ENCODE peak calls at places on chromosomes 1 and 21, in eight cellular contexts. K, T, O, Y, J, V, P and G are unnamed samples.

GRCh38 chr1:211831558-211832323 is 1.2 kb upstream of the LPGAT1 start:
- DNase-seq in K (no peak), T (no peak), O (no peak), Y (no peak), J (no peak), V (no peak), P (no peak), G (no peak)

GRCh38 chr1:112335351-112335750 is 60.7 kb upstream of the CTTNBP2NL start:
- DNase-seq in K (no peak), T (no peak), O (no peak), Y (no peak), J (no peak), V (no peak), P (no peak), G (no peak)

GRCh38 chr1:226149806-226150205 is 36.7 kb downstream of the ACBD3 start:
- DNase-seq in K (no peak), T (no peak), O (peak; percentile 10), Y (no peak), J (no peak), V (no peak), P (peak; percentile 17), G (no peak)

GRCh38 chr21:32423320-32423719 is 10.8 kb downstream of the EVA1C start:
- DNase-seq in K (no peak), T (peak; percentile 83), O (peak; percentile 77), Y (no peak), J (no peak), V (no peak), P (no peak), G (no peak)

GRCh38 chr1:241442686-241443085 is 76.9 kb downstream of the FH start:
- DNase-seq in K (no peak), T (no peak), O (no peak), Y (no peak), J (no peak), V (no peak), P (no peak), G (no peak)

GRCh38 chr1:93042134-93042821 is 36.8 kb upstream of the MTF2 start:
- DNase-seq in K (peak; percentile 9), T (no peak), O (no peak), Y (peak; percentile 18), J (no peak), V (no peak), P (no peak), G (no peak)

GRCh38 chr1:228866498-228866897 is 131.2 kb downstream of the RHOU start:
- DNase-seq in K (no peak), T (no peak), O (no peak), Y (no peak), J (no peak), V (no peak), P (no peak), G (no peak)

GRCh38 chr21:36929622-36930021 is 36.8 kb downstream of the HLCS start:
- DNase-seq in K (no peak), T (no peak), O (no peak), Y (no peak), J (no peak), V (no peak), P (no peak), G (no peak)

GRCh38 chr1:30757196-30757949 is at the start of gene LAPTM5:
- DNase-seq in K (no peak), T (no peak), O (peak; percentile 32), Y (peak; percentile 57), J (peak; percentile 21), V (peak; percentile 89), P (peak; percentile 83), G (peak; percentile 87)

GRCh38 chr1:172279951-172280350 is 140.5 kb upstream of the C1orf105 start:
- DNase-seq in K (no peak), T (no peak), O (no peak), Y (no peak), J (no peak), V (no peak), P (no peak), G (no peak)

GRCh38 chr1:24112381-24113169 is 640 bp upstream of the MYOM3 start:
- DNase-seq in K (peak; percentile 20), T (peak; percentile 42), O (no peak), Y (no peak), J (no peak), V (peak; percentile 72), P (peak; percentile 79), G (peak; percentile 83)

GRCh38 chr1:167227934-167228378 is 7.3 kb downstream of the POU2F1 start:
- DNase-seq in K (no peak), T (no peak), O (no peak), Y (no peak), J (no peak), V (no peak), P (peak; percentile 55), G (no peak)

GRCh38 chr1:27634166-27634981 is 611 bp downstream of the FGR start:
- DNase-seq in K (peak; percentile 26), T (no peak), O (no peak), Y (peak; percentile 28), J (no peak), V (peak; percentile 76), P (peak; percentile 51), G (peak; percentile 74)

GRCh38 chr1:93839307-93839706 is 39.7 kb downstream of the DNTTIP2 start:
- DNase-seq in K (no peak), T (peak; percentile 67), O (peak; percentile 70), Y (no peak), J (no peak), V (no peak), P (no peak), G (no peak)

GRCh38 chr1:86914635-86914997 is at the start of gene HS2ST1:
- DNase-seq in K (no peak), T (no peak), O (no peak), Y (no peak), J (no peak), V (no peak), P (no peak), G (no peak)

GRCh38 chr1:21816602-21817302 is 4.7 kb downstream of the LDLRAD2 start:
- DNase-seq in K (no peak), T (peak; percentile 4), O (peak; percentile 17), Y (no peak), J (no peak), V (no peak), P (no peak), G (no peak)

GRCh38 chr1:102897537-102897936 is 210.8 kb downstream of the COL11A1 start:
- DNase-seq in K (no peak), T (peak; percentile 61), O (peak; percentile 59), Y (no peak), J (no peak), V (no peak), P (no peak), G (no peak)